ENCODE peak calls at places on chromosome X, in seven cellular contexts. One of them, this sample, is unnamed. For H3K9me3, the result is how much of the 10 kb centered on the place peaks cover.

GRCh38 chrX:138745215-138745614 is 33.7 kb upstream of the FGF13 start:
- DNase-seq in cardiac muscle cell: peak
- DNase-seq in Caco-2: peak
- DNase-seq in lower lobe of right lung: no peak
- DNase-seq in stomach: no peak
- DNase-seq in endodermal cell: peak
- DNase-seq in right atrium auricular region: no peak
- DNase-seq in this sample: no peak

GRCh38 chrX:56564182-56564885 is 907 bp downstream of the UBQLN2 start:
- DNase-seq in cardiac muscle cell: peak
- DNase-seq in Caco-2: peak
- DNase-seq in lower lobe of right lung: no peak
- DNase-seq in stomach: no peak
- DNase-seq in endodermal cell: no peak
- DNase-seq in right atrium auricular region: no peak
- DNase-seq in this sample: no peak

GRCh38 chrX:3271485-3272186 is 74.8 kb downstream of the MXRA5 start:
- DNase-seq in cardiac muscle cell: no peak
- DNase-seq in Caco-2: no peak
- DNase-seq in lower lobe of right lung: no peak
- DNase-seq in stomach: no peak
- DNase-seq in endodermal cell: no peak
- DNase-seq in right atrium auricular region: no peak
- DNase-seq in this sample: no peak

GRCh38 chrX:69068295-69069085 is 96.8 kb downstream of the PJA1 start:
- DNase-seq in cardiac muscle cell: no peak
- DNase-seq in Caco-2: no peak
- DNase-seq in lower lobe of right lung: no peak
- DNase-seq in stomach: peak
- DNase-seq in endodermal cell: peak
- DNase-seq in right atrium auricular region: no peak
- DNase-seq in this sample: no peak

GRCh38 chrX:85309717-85310116 is 65.9 kb downstream of the ZNF711 start:
- DNase-seq in cardiac muscle cell: no peak
- DNase-seq in Caco-2: peak
- DNase-seq in lower lobe of right lung: no peak
- DNase-seq in stomach: no peak
- DNase-seq in endodermal cell: peak
- DNase-seq in right atrium auricular region: no peak
- DNase-seq in this sample: no peak

GRCh38 chrX:136694491-136695087 is 46.6 kb downstream of the CD40LG start:
- DNase-seq in cardiac muscle cell: peak
- DNase-seq in Caco-2: peak
- DNase-seq in lower lobe of right lung: no peak
- DNase-seq in stomach: no peak
- DNase-seq in endodermal cell: peak
- DNase-seq in right atrium auricular region: no peak
- DNase-seq in this sample: no peak

GRCh38 chrX:43868791-43869190 is 13.5 kb downstream of the MAOB start:
- DNase-seq in cardiac muscle cell: no peak
- DNase-seq in Caco-2: no peak
- DNase-seq in lower lobe of right lung: no peak
- DNase-seq in stomach: no peak
- DNase-seq in endodermal cell: no peak
- DNase-seq in right atrium auricular region: no peak
- DNase-seq in this sample: no peak

GRCh38 chrX:130108647-130109428 is 1.5 kb downstream of the ELF4 start:
- DNase-seq in cardiac muscle cell: no peak
- DNase-seq in Caco-2: peak
- DNase-seq in lower lobe of right lung: peak
- DNase-seq in stomach: no peak
- DNase-seq in endodermal cell: peak
- DNase-seq in right atrium auricular region: no peak
- DNase-seq in this sample: no peak

GRCh38 chrX:19673334-19674040 is 158.2 kb upstream of the MAP3K15 start:
- DNase-seq in cardiac muscle cell: no peak
- DNase-seq in Caco-2: no peak
- DNase-seq in lower lobe of right lung: no peak
- DNase-seq in stomach: peak
- DNase-seq in endodermal cell: no peak
- DNase-seq in right atrium auricular region: peak
- DNase-seq in this sample: no peak

GRCh38 chrX:47191331-47191730 is 2.3 kb upstream of the UBA1 start:
- DNase-seq in cardiac muscle cell: peak
- DNase-seq in Caco-2: peak
- DNase-seq in lower lobe of right lung: no peak
- DNase-seq in stomach: peak
- DNase-seq in endodermal cell: peak
- DNase-seq in right atrium auricular region: no peak
- DNase-seq in this sample: peak

GRCh38 chrX:101230636-101231035 is 11.1 kb downstream of the DRP2 start:
- DNase-seq in cardiac muscle cell: no peak
- DNase-seq in Caco-2: no peak
- DNase-seq in lower lobe of right lung: no peak
- DNase-seq in stomach: no peak
- DNase-seq in endodermal cell: no peak
- DNase-seq in right atrium auricular region: no peak
- DNase-seq in this sample: no peak

GRCh38 chrX:136061302-136061701 is 76.1 kb downstream of the SLC9A6 start:
- DNase-seq in cardiac muscle cell: no peak
- DNase-seq in Caco-2: no peak
- DNase-seq in lower lobe of right lung: no peak
- DNase-seq in stomach: no peak
- DNase-seq in endodermal cell: no peak
- DNase-seq in right atrium auricular region: no peak
- DNase-seq in this sample: no peak

GRCh38 chrX:81259008-81259713 is 57.3 kb downstream of the SH3BGRL start:
- DNase-seq in cardiac muscle cell: peak
- DNase-seq in Caco-2: no peak
- DNase-seq in lower lobe of right lung: no peak
- DNase-seq in stomach: no peak
- DNase-seq in endodermal cell: no peak
- DNase-seq in right atrium auricular region: no peak
- DNase-seq in this sample: no peak

GRCh38 chrX:150536455-150537116 is 31.8 kb upstream of the MTM1 start:
- DNase-seq in cardiac muscle cell: no peak
- DNase-seq in Caco-2: no peak
- DNase-seq in lower lobe of right lung: no peak
- DNase-seq in stomach: no peak
- DNase-seq in endodermal cell: no peak
- DNase-seq in right atrium auricular region: no peak
- DNase-seq in this sample: no peak

GRCh38 chrX:9279271-9279596 is 185.6 kb upstream of the TBL1X start:
- DNase-seq in cardiac muscle cell: no peak
- DNase-seq in Caco-2: no peak
- DNase-seq in lower lobe of right lung: no peak
- DNase-seq in stomach: no peak
- DNase-seq in endodermal cell: no peak
- DNase-seq in right atrium auricular region: no peak
- DNase-seq in this sample: no peak

GRCh38 chrX:46582964-46583363 is 9.4 kb downstream of the CHST7 start:
- DNase-seq in cardiac muscle cell: no peak
- DNase-seq in Caco-2: no peak
- DNase-seq in lower lobe of right lung: no peak
- DNase-seq in stomach: no peak
- DNase-seq in endodermal cell: no peak
- DNase-seq in right atrium auricular region: no peak
- DNase-seq in this sample: no peak

GRCh38 chrX:20620301-20620700 is 353.6 kb upstream of the RPS6KA3 start:
- DNase-seq in cardiac muscle cell: no peak
- DNase-seq in Caco-2: no peak
- DNase-seq in lower lobe of right lung: no peak
- DNase-seq in stomach: no peak
- DNase-seq in endodermal cell: no peak
- DNase-seq in right atrium auricular region: no peak
- DNase-seq in this sample: no peak

GRCh38 chrX:43224496-43224895 is 431.6 kb upstream of the MAOA start:
- DNase-seq in cardiac muscle cell: no peak
- DNase-seq in Caco-2: no peak
- DNase-seq in lower lobe of right lung: no peak
- DNase-seq in stomach: no peak
- DNase-seq in endodermal cell: no peak
- DNase-seq in right atrium auricular region: no peak
- DNase-seq in this sample: no peak

GRCh38 chrX:75076429-75076828 is 79.7 kb downstream of the ABCB7 start:
- DNase-seq in cardiac muscle cell: no peak
- DNase-seq in Caco-2: no peak
- DNase-seq in lower lobe of right lung: no peak
- DNase-seq in stomach: no peak
- DNase-seq in endodermal cell: no peak
- DNase-seq in right atrium auricular region: no peak
- DNase-seq in this sample: no peak

GRCh38 chrX:134931550-134931949 is 59.2 kb upstream of the SMIM10 start:
- DNase-seq in cardiac muscle cell: no peak
- DNase-seq in Caco-2: no peak
- DNase-seq in lower lobe of right lung: no peak
- DNase-seq in stomach: no peak
- DNase-seq in endodermal cell: no peak
- DNase-seq in right atrium auricular region: no peak
- DNase-seq in this sample: no peak

GRCh38 chrX:40240844-40241243 is 143.1 kb upstream of the BCOR start:
- DNase-seq in cardiac muscle cell: no peak
- DNase-seq in Caco-2: no peak
- DNase-seq in lower lobe of right lung: no peak
- DNase-seq in stomach: no peak
- DNase-seq in endodermal cell: no peak
- DNase-seq in right atrium auricular region: no peak
- DNase-seq in this sample: no peak
- H3K9me3 ChIP-seq in cardiac muscle cell: under half
- H3K9me3 ChIP-seq in Caco-2: under half
- H3K9me3 ChIP-seq in lower lobe of right lung: under half
- H3K9me3 ChIP-seq in stomach: under half
- H3K9me3 ChIP-seq in endodermal cell: under half
- H3K9me3 ChIP-seq in right atrium auricular region: under half
- H3K9me3 ChIP-seq in this sample: under half

GRCh38 chrX:10932842-10933440 is 178.2 kb upstream of the HCCS start:
- DNase-seq in cardiac muscle cell: no peak
- DNase-seq in Caco-2: no peak
- DNase-seq in lower lobe of right lung: no peak
- DNase-seq in stomach: no peak
- DNase-seq in endodermal cell: no peak
- DNase-seq in right atrium auricular region: no peak
- DNase-seq in this sample: no peak

GRCh38 chrX:10926906-10927305 is 184.2 kb upstream of the HCCS start:
- DNase-seq in cardiac muscle cell: no peak
- DNase-seq in Caco-2: no peak
- DNase-seq in lower lobe of right lung: no peak
- DNase-seq in stomach: no peak
- DNase-seq in endodermal cell: no peak
- DNase-seq in right atrium auricular region: no peak
- DNase-seq in this sample: no peak

GRCh38 chrX:10926404-10926803 is 184.7 kb upstream of the HCCS start:
- DNase-seq in cardiac muscle cell: no peak
- DNase-seq in Caco-2: no peak
- DNase-seq in lower lobe of right lung: no peak
- DNase-seq in stomach: no peak
- DNase-seq in endodermal cell: no peak
- DNase-seq in right atrium auricular region: no peak
- DNase-seq in this sample: no peak

GRCh38 chrX:10929747-10930146 is 181.4 kb upstream of the HCCS start:
- DNase-seq in cardiac muscle cell: no peak
- DNase-seq in Caco-2: no peak
- DNase-seq in lower lobe of right lung: no peak
- DNase-seq in stomach: no peak
- DNase-seq in endodermal cell: no peak
- DNase-seq in right atrium auricular region: no peak
- DNase-seq in this sample: no peak
- H3K9me3 ChIP-seq in cardiac muscle cell: under half
- H3K9me3 ChIP-seq in Caco-2: under half
- H3K9me3 ChIP-seq in lower lobe of right lung: under half
- H3K9me3 ChIP-seq in stomach: under half
- H3K9me3 ChIP-seq in endodermal cell: under half
- H3K9me3 ChIP-seq in right atrium auricular region: under half
- H3K9me3 ChIP-seq in this sample: under half

GRCh38 chrX:156001667-156002021 is 4.1 kb downstream of the IL9R start:
- DNase-seq in cardiac muscle cell: no peak
- DNase-seq in Caco-2: no peak
- DNase-seq in lower lobe of right lung: no peak
- DNase-seq in stomach: no peak
- DNase-seq in endodermal cell: no peak
- DNase-seq in right atrium auricular region: no peak
- DNase-seq in this sample: no peak

GRCh38 chrX:156000361-156000926 is 2.9 kb downstream of the IL9R start:
- DNase-seq in cardiac muscle cell: no peak
- DNase-seq in Caco-2: no peak
- DNase-seq in lower lobe of right lung: no peak
- DNase-seq in stomach: no peak
- DNase-seq in endodermal cell: no peak
- DNase-seq in right atrium auricular region: no peak
- DNase-seq in this sample: no peak

GRCh38 chrX:156002517-156002916 is 5.0 kb downstream of the IL9R start:
- DNase-seq in cardiac muscle cell: no peak
- DNase-seq in Caco-2: no peak
- DNase-seq in lower lobe of right lung: no peak
- DNase-seq in stomach: no peak
- DNase-seq in endodermal cell: no peak
- DNase-seq in right atrium auricular region: no peak
- DNase-seq in this sample: no peak

GRCh38 chrX:155998761-155999510 is 1.4 kb downstream of the IL9R start:
- DNase-seq in cardiac muscle cell: no peak
- DNase-seq in Caco-2: no peak
- DNase-seq in lower lobe of right lung: no peak
- DNase-seq in stomach: no peak
- DNase-seq in endodermal cell: no peak
- DNase-seq in right atrium auricular region: no peak
- DNase-seq in this sample: no peak

GRCh38 chrX:156001001-156001666 is 3.6 kb downstream of the IL9R start:
- DNase-seq in cardiac muscle cell: no peak
- DNase-seq in Caco-2: no peak
- DNase-seq in lower lobe of right lung: no peak
- DNase-seq in stomach: no peak
- DNase-seq in endodermal cell: no peak
- DNase-seq in right atrium auricular region: no peak
- DNase-seq in this sample: no peak
- H3K9me3 ChIP-seq in cardiac muscle cell: under half
- H3K9me3 ChIP-seq in Caco-2: under half
- H3K9me3 ChIP-seq in lower lobe of right lung: under half
- H3K9me3 ChIP-seq in stomach: under half
- H3K9me3 ChIP-seq in endodermal cell: under half
- H3K9me3 ChIP-seq in right atrium auricular region: under half
- H3K9me3 ChIP-seq in this sample: under half

DNA sequence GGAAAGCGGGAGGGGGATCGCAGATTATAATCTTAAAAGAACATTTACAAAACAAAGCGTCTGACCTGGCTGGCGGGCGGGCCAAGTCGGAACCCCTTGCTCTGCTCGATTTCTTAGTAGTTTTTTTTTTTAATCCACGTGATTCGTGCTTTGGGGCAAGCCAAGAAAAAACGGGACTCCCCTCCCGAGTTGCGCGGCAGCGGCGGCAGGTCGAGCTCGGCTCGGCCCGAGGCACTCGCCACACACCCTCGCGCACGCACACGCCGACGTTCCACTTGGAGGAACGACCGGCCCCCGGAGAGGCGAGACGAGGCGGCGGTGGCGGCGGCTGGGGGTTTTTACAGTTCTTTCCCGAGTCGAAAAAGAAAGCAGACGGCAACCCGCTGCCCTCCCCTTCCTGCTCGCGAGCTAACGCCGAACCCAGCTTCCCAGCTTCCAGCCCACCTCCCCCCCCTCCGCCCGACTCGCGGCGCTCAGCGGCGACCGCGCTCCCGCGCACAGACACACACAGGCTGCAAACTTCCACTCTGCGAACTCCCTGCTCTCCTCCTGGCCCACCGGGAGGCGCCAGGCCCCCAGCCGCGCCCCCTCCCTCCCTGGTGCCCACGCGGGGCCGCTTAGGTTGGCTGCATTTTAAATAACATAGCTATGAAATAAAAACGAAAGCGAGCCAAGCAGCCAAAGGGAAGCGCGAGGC is 1.2 kb downstream of the BCOR start:
- DNase-seq in cardiac muscle cell: peak
- DNase-seq in Caco-2: peak
- DNase-seq in lower lobe of right lung: peak
- DNase-seq in stomach: no peak
- DNase-seq in endodermal cell: peak
- DNase-seq in right atrium auricular region: no peak
- DNase-seq in this sample: peak
- H3K9me3 ChIP-seq in cardiac muscle cell: under half
- H3K9me3 ChIP-seq in Caco-2: under half
- H3K9me3 ChIP-seq in lower lobe of right lung: under half
- H3K9me3 ChIP-seq in stomach: under half
- H3K9me3 ChIP-seq in endodermal cell: under half
- H3K9me3 ChIP-seq in right atrium auricular region: under half
- H3K9me3 ChIP-seq in this sample: under half

This sample was measured in T-helper 17 cell.